ENCODE peak calls at places on chromosome 7, in seven cellular contexts. D is hepatocyte, H is GM23338, S is K562, U is A549, W is PC-3, P is fibroblast of lung. A is an unnamed sample.

GRCh38 chr7:100435401-100436304 is 644 bp downstream of the PPP1R35 start:
- DNase-seq in D (peak), H (peak), S (peak), U (no peak), W (peak), P (peak), A (peak)

GRCh38 chr7:40580776-40581175 is 446.0 kb downstream of the SUGCT start:
- DNase-seq in D (no peak), H (no peak), S (no peak), U (no peak), W (no peak), P (no peak), A (no peak)

GRCh38 chr7:101968720-101969466 is 151.5 kb downstream of the CUX1 start:
- DNase-seq in D (no peak), H (no peak), S (no peak), U (no peak), W (no peak), P (no peak), A (no peak)

GRCh38 chr7:143519411-143520131 is 41.9 kb downstream of the TAS2R41 start:
- DNase-seq in D (no peak), H (no peak), S (no peak), U (no peak), W (peak), P (peak), A (peak)

GRCh38 chr7:12162420-12163113 is 48.5 kb upstream of the TMEM106B start:
- DNase-seq in D (no peak), H (no peak), S (no peak), U (peak), W (peak), P (peak), A (peak)

GRCh38 chr7:26398436-26399308 is 107.0 kb downstream of the SNX10 start:
- DNase-seq in D (peak), H (peak), S (peak), U (peak), W (peak), P (peak), A (peak)

GRCh38 chr7:142890838-142891485 is 5.4 kb upstream of the TRPV6 start:
- DNase-seq in D (no peak), H (no peak), S (no peak), U (no peak), W (no peak), P (no peak), A (no peak)

GRCh38 chr7:105559926-105560325 is 21.4 kb downstream of the EFCAB10 start:
- DNase-seq in D (no peak), H (no peak), S (no peak), U (no peak), W (no peak), P (no peak), A (no peak)

GRCh38 chr7:22640269-22640668 is 86.7 kb upstream of the IL6 start:
- DNase-seq in D (no peak), H (no peak), S (no peak), U (no peak), W (no peak), P (no peak), A (no peak)

GRCh38 chr7:44235066-44235465 is 34.3 kb downstream of the YKT6 start:
- DNase-seq in D (no peak), H (no peak), S (no peak), U (no peak), W (no peak), P (no peak), A (no peak)

DNA sequence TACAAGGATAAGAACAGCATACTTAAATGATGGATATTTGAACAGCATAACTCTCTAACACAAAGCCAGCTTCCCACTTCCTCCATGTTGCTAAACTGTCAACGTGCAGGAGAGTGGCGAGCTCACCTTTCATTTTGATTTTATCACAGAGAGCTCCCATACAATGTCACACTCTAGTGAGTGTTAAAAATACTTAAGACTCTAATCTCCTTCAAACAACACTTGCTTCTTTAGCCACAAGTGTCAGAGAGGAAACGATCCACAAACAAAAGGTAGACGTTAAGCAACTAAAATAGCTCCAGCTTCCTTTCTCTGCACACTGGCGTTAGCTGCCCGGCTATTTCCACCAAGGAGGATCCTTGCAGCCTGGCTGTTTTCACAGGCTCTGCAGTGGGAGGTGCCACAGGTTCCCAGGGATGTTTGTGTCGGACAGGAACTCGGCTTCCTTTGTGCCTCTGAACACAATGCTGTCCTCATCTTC is 194.6 kb downstream of the COBL start:
- DNase-seq in D (no peak), H (peak), S (no peak), U (no peak), W (no peak), P (peak), A (peak)
- H3K4me2 ChIP-seq in D (peak), H (no peak), S (no peak), U (no peak), W (no peak), P (no peak), A (peak)

GRCh38 chr7:20328692-20329091 is 2.0 kb upstream of the ITGB8 start:
- DNase-seq in D (no peak), H (no peak), S (no peak), U (no peak), W (no peak), P (no peak), A (no peak)
- H3K4me2 ChIP-seq in D (peak), H (peak), S (no peak), U (peak), W (peak), P (no peak), A (no peak)

GRCh38 chr7:473211-473734 is 46.4 kb downstream of the PDGFA start:
- DNase-seq in D (no peak), H (no peak), S (no peak), U (no peak), W (no peak), P (no peak), A (no peak)

GRCh38 chr7:473870-474604 is 45.6 kb downstream of the PDGFA start:
- DNase-seq in D (no peak), H (no peak), S (no peak), U (no peak), W (no peak), P (no peak), A (no peak)

GRCh38 chr7:471191-471865 is 48.3 kb downstream of the PDGFA start:
- DNase-seq in D (no peak), H (no peak), S (peak), U (no peak), W (no peak), P (no peak), A (no peak)

GRCh38 chr7:472640-472957 is 47.0 kb downstream of the PDGFA start:
- DNase-seq in D (no peak), H (no peak), S (no peak), U (no peak), W (no peak), P (no peak), A (no peak)

DNA sequence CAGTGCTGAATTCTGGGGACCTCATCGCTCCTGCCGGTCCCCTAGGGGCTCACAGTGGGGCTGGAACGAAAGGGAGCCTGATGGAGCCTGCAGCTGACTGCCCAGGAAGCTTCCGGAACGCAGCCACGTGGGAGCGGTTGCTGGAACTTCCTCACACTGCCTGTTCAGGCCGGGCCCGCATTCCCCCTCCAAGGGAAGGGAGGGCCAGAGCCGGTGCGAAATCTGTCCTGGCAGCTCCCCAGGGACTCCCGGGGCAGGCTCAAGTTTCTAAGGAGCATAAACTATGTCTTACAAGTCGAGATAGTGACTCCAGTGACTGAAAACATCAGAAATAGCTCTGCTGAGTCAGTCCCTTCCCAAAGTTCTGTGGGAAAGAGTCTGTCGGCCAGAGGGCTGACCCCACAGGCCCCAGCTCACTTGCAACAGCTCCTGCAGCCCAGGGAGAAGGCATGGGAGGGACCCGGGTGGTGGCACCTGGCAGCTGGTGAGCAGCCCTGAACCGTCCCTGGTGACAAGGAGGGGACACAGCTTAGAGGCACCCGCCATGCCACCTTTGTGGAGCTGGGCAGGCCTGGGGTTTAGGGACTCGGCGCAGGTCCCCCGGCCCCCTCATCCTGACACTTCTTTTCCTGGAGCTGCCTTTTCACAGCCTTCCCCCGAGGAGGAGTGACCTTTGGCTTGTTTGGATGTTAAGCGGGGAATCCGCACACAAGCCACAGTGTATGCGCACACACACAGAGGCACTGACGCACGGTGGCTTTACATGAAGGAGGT is 47.6 kb downstream of the PDGFA start:
- DNase-seq in D (peak), H (no peak), S (peak), U (no peak), W (peak), P (peak), A (peak)
- H3K4me2 ChIP-seq in D (no peak), H (no peak), S (peak), U (no peak), W (no peak), P (no peak), A (no peak)

GRCh38 chr7:71488308-71488707 is 356.4 kb downstream of the GALNT17 start:
- DNase-seq in D (no peak), H (no peak), S (no peak), U (no peak), W (no peak), P (peak), A (no peak)

GRCh38 chr7:71491331-71491730 is 359.4 kb downstream of the GALNT17 start:
- DNase-seq in D (peak), H (no peak), S (no peak), U (no peak), W (no peak), P (no peak), A (no peak)

GRCh38 chr7:71486414-71486813 is 354.5 kb downstream of the GALNT17 start:
- DNase-seq in D (no peak), H (no peak), S (no peak), U (no peak), W (no peak), P (no peak), A (no peak)

GRCh38 chr7:71484381-71484780 is 352.4 kb downstream of the GALNT17 start:
- DNase-seq in D (no peak), H (no peak), S (no peak), U (no peak), W (no peak), P (peak), A (no peak)

GRCh38 chr7:71486856-71487628 is 355.1 kb downstream of the GALNT17 start:
- DNase-seq in D (peak), H (no peak), S (no peak), U (no peak), W (no peak), P (peak), A (no peak)
- H3K4me2 ChIP-seq in D (no peak), H (no peak), S (no peak), U (no peak), W (no peak), P (no peak), A (no peak)

GRCh38 chr7:156943091-156944041 is 6.1 kb upstream of the NOM1 start:
- DNase-seq in D (no peak), H (peak), S (no peak), U (no peak), W (no peak), P (no peak), A (no peak)

GRCh38 chr7:156940421-156941122 is 8.9 kb upstream of the NOM1 start:
- DNase-seq in D (no peak), H (no peak), S (no peak), U (no peak), W (no peak), P (no peak), A (no peak)

GRCh38 chr7:156944876-156945275 is 4.6 kb upstream of the NOM1 start:
- DNase-seq in D (no peak), H (peak), S (no peak), U (no peak), W (no peak), P (no peak), A (no peak)

GRCh38 chr7:156941393-156942182 is 7.9 kb upstream of the NOM1 start:
- DNase-seq in D (no peak), H (no peak), S (no peak), U (no peak), W (no peak), P (no peak), A (no peak)

DNA sequence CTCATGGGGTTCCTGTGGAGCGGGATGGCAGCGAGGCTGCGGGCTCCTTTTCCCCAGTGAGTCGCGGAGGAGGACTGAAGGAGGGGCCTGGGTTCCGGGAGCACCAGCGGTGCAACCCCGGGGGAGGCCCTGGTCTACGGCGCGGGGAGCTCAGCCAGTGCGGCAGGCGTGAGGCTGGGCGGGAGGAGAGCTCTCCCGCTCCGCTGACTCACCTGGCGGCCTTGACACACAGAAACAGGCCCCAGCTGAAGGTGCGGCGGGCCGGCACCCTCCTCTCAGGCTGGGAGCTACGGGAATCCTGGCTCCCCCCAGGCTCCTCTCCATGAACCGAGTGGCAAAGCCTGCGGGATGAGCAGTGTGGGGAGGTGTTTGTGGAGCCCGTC is 6.8 kb upstream of the NOM1 start:
- DNase-seq in D (no peak), H (peak), S (no peak), U (no peak), W (no peak), P (no peak), A (no peak)
- H3K4me2 ChIP-seq in D (no peak), H (peak), S (no peak), U (no peak), W (no peak), P (no peak), A (no peak)

GRCh38 chr7:95472521-95473160 is 13.1 kb upstream of the ASB4 start:
- DNase-seq in D (no peak), H (no peak), S (no peak), U (no peak), W (no peak), P (peak), A (no peak)

GRCh38 chr7:95476904-95477594 is 8.7 kb upstream of the ASB4 start:
- DNase-seq in D (peak), H (peak), S (peak), U (peak), W (peak), P (peak), A (peak)

GRCh38 chr7:95478139-95479037 is 7.4 kb upstream of the ASB4 start:
- DNase-seq in D (peak), H (peak), S (peak), U (peak), W (no peak), P (peak), A (peak)

GRCh38 chr7:95473276-95473985 is 12.3 kb upstream of the ASB4 start:
- DNase-seq in D (no peak), H (no peak), S (no peak), U (no peak), W (no peak), P (no peak), A (no peak)

DNA sequence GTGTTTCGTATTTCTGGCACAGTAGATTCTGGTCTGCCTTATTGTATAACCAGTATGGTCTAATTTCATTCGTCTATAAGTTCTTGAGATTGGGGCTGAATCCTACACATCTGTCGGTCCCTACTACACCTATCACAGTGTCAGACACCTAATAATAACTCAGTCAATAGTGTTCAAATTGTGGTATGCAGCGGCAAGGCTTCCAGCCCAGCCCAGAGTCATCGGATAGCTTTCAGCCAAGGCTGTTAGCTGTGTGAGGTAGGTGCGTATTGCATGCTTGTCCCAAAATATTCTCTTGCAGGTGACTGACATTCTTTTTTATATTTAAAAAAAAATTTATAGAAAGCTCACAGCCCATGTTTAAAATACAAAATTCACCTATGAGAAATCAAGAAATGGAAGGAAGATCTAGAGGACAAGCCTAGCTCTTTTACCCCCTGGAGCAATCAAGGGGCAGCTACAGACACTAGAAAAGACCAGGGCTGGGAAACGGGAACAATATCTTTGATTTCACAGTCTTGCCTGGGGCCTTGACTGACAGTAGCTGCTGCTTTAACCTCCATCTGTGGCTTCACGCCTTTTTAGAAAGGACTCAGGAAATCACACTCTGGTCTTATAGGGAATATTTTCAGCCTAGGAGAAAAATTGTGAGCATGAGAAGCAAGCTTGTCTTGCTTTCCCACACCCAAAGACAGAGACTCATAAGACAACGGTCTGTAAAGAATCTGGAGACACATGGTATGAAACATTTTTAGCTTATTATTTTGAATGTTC is 9.5 kb upstream of the ASB4 start:
- DNase-seq in D (no peak), H (peak), S (no peak), U (no peak), W (no peak), P (no peak), A (no peak)
- H3K4me2 ChIP-seq in D (peak), H (peak), S (no peak), U (peak), W (peak), P (no peak), A (no peak)

A was measured in endothelial cell of umbilical vein.